ENCODE peak calls at places on chromosome 19, in five cellular contexts. J is stomach; E is CD4-positive, CD25-positive, alpha-beta regulatory T cell; S is hepatocyte; D is HepG2. V is an unnamed sample. For H3K36me3, the result is how much of the 10 kb centered on the place peaks cover.

GRCh38 chr19:1945899-1946298 is 4.9 kb downstream of the CSNK1G2 start:
- DNase-seq in J (peak), E (no peak), S (peak), D (peak), V (peak)

GRCh38 chr19:42191855-42192254 is 25.6 kb downstream of the DEDD2 start:
- DNase-seq in J (peak), E (no peak), S (peak), D (peak), V (peak)

GRCh38 chr19:18419195-18419698 is at the start of gene SSBP4:
- DNase-seq in J (peak), E (peak), S (peak), D (peak), V (peak)

GRCh38 chr19:31543456-31543855 is 194.2 kb upstream of the TSHZ3 start:
- DNase-seq in J (no peak), E (no peak), S (no peak), D (no peak), V (no peak)

GRCh38 chr19:18274776-18275356 is 614 bp upstream of the IQCN start:
- DNase-seq in J (peak), E (no peak), S (peak), D (peak), V (peak)

GRCh38 chr19:52991484-52991883 is 22.2 kb upstream of the ERVV-1 start:
- DNase-seq in J (no peak), E (no peak), S (no peak), D (no peak), V (no peak)

GRCh38 chr19:18861917-18862316 is 30.2 kb downstream of the UPF1 start:
- DNase-seq in J (no peak), E (no peak), S (no peak), D (no peak), V (no peak)

GRCh38 chr19:1516395-1516753 is 3.6 kb upstream of the ADAMTSL5 start:
- DNase-seq in J (no peak), E (no peak), S (no peak), D (peak), V (no peak)

GRCh38 chr19:18800636-18801035 is 9.5 kb upstream of the COMP start:
- DNase-seq in J (no peak), E (no peak), S (no peak), D (no peak), V (no peak)

GRCh38 chr19:32464279-32464678 is 58.7 kb downstream of the DPY19L3 start:
- DNase-seq in J (no peak), E (no peak), S (no peak), D (no peak), V (no peak)

GRCh38 chr19:47679251-47679900 is 33.8 kb upstream of the EHD2 start:
- DNase-seq in J (no peak), E (no peak), S (no peak), D (no peak), V (no peak)

GRCh38 chr19:48043675-48044258 is at the start of gene CABP5:
- DNase-seq in J (no peak), E (no peak), S (no peak), D (no peak), V (no peak)

GRCh38 chr19:5494780-5495179 is 39.6 kb downstream of the ZNRF4 start:
- DNase-seq in J (no peak), E (no peak), S (no peak), D (no peak), V (no peak)

GRCh38 chr19:17365361-17365760 is 11.8 kb downstream of the PLVAP start:
- DNase-seq in J (no peak), E (no peak), S (no peak), D (no peak), V (no peak)

GRCh38 chr19:41691268-41691970 is 3.3 kb upstream of the CEACAM7 start:
- DNase-seq in J (peak), E (no peak), S (no peak), D (no peak), V (peak)

GRCh38 chr19:2808129-2808941 is 11.3 kb upstream of the ZNF554 start:
- DNase-seq in J (no peak), E (no peak), S (no peak), D (no peak), V (no peak)

GRCh38 chr19:53927745-53928144 is 18.7 kb downstream of the CACNG7 start:
- DNase-seq in J (no peak), E (no peak), S (peak), D (peak), V (no peak)

GRCh38 chr19:15469513-15470297 is 5.4 kb upstream of the RASAL3 start:
- DNase-seq in J (no peak), E (no peak), S (no peak), D (no peak), V (no peak)
- H3K4me3 ChIP-seq in J (peak), E (peak), S (no peak), D (no peak), V (no peak)

DNA sequence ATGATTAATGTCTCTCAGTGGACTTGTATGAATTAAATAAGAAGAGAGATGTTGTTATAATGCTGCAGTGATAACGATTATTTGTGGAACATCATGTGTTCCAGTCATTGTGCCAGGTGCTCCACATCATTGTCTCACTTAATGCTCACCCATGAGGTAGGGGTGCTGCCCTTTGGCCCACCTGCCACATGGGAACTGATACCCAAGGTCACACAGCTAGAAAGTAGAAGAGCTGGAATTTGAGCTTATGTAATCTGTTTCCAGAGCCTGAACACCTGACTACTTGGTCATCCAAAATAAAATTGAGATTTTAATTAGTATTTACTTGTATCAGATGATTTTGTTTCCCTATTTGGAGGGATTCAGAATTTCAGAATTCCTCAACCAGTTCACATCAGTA is 36.0 kb upstream of the GPI start:
- DNase-seq in J (no peak), E (no peak), S (no peak), D (no peak), V (no peak)
- H3K36me3 ChIP-seq in J (under half), E (half or more), S (under half), D (under half), V (under half)

GRCh38 chr19:45971260-45971902 is 2.3 kb downstream of the NOVA2 start:
- DNase-seq in J (no peak), E (no peak), S (no peak), D (no peak), V (no peak)

GRCh38 chr19:45972944-45973525 is 630 bp downstream of the NOVA2 start:
- DNase-seq in J (no peak), E (no peak), S (peak), D (no peak), V (no peak)

GRCh38 chr19:45973564-45974338 is at the start of gene NOVA2:
- DNase-seq in J (peak), E (peak), S (peak), D (no peak), V (peak)

GRCh38 chr19:45969676-45970075 is 4.0 kb downstream of the NOVA2 start:
- DNase-seq in J (no peak), E (no peak), S (no peak), D (no peak), V (no peak)

DNA sequence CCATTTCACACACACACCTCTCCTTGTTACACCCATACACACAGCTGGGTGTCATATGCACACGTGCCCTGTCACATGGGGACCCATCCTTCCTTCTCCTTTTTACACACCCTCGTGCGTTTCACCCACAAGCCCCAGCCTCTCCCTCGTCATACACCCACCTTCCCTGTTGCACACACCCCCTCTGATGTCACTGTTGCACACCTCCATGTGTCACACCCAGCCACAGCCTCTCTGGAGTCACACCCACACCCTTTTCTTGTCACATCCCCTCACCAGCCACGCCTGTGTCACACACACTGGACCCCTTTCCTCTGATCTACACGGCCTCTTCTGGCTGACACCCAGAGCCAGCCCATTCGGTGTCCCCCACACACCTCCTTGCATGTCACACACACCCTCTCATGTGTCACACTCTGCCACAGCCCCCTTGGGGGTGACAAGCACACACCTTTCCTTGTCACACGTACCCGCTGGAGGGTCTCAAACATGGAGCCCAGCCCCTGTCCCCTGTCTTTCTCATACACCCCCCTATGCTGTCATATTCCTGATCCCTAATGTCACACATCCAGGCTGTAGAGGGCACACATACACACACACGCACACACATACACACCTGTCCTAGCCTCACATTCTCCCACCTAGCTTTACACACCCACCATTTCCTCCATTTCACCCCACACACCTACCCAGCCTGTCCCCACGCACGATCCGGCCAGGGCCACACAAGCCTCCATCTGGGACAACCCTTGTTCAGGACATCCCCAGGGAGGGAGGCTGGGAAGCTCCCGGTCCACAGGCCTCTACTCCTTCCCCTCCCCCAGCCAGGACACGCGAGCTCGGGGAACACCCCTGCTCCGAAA is 1.4 kb downstream of the NOVA2 start:
- DNase-seq in J (no peak), E (peak), S (no peak), D (no peak), V (no peak)
- H3K4me3 ChIP-seq in J (peak), E (no peak), S (no peak), D (no peak), V (no peak)

DNA sequence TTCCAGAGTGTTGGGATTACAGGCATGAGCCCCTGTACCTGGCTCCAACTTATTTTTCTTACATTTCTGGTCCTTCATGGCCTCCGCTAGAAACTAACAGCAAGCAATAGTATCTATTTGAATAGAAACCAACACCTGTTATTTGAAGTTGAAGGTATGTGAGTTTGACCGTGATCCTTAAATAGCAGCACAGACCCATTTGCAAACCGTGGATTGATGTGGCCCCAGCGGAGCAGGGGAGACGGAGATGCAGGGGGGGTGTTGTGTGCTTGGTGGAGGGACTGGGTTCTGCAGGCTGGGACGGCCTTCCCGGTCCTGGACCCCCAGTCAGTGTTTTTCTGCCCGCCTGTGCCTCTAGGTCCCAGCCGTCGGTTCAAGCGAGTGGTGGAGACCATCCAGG is 16.9 kb downstream of the TMEM150B start:
- DNase-seq in J (no peak), E (no peak), S (no peak), D (no peak), V (no peak)
- H3K36me3 ChIP-seq in J (under half), E (under half), S (under half), D (under half), V (under half)

GRCh38 chr19:10433131-10433536 is 12.8 kb downstream of the PDE4A start:
- DNase-seq in J (peak), E (no peak), S (no peak), D (no peak), V (no peak)

GRCh38 chr19:10430505-10431253 is 10.3 kb downstream of the PDE4A start:
- DNase-seq in J (peak), E (no peak), S (peak), D (no peak), V (peak)

GRCh38 chr19:10431254-10431942 is 11.1 kb downstream of the PDE4A start:
- DNase-seq in J (peak), E (no peak), S (no peak), D (no peak), V (peak)

GRCh38 chr19:10431943-10432735 is 11.8 kb downstream of the PDE4A start:
- DNase-seq in J (peak), E (peak), S (peak), D (no peak), V (peak)

GRCh38 chr19:10432736-10433130 is 12.4 kb downstream of the PDE4A start:
- DNase-seq in J (peak), E (no peak), S (no peak), D (no peak), V (no peak)
- H3K4me3 ChIP-seq in J (peak), E (no peak), S (no peak), D (no peak), V (no peak)

GRCh38 chr19:56611288-56611687 is 16.2 kb downstream of the ZNF71 start:
- DNase-seq in J (no peak), E (no peak), S (no peak), D (no peak), V (no peak)
- H3K36me3 ChIP-seq in J (under half), E (under half), S (under half), D (under half), V (under half)

DNA sequence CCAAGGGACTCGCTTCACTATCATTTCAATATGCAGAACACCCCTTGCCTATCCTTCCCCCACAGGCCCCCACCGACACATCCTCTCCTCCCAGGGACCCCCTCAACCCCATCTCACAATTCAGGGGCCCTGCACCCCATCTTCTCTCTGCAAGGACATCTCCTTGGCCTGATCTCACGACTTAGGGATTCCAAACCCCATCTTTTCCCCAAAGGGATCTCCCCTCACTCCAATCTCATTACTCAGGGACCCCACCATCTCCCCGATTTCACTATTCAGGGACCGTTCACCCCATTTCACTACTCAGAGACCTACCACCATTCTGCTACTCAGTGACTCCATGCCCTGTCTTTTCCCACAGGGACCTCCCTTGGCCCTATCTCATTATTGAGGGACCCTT is 1.4 kb downstream of the MAP2K2 start:
- DNase-seq in J (no peak), E (no peak), S (no peak), D (no peak), V (no peak)
- H3K4me3 ChIP-seq in J (peak), E (peak), S (peak), D (peak), V (no peak)

V was measured in mucosa of descending colon.